ENCODE peak calls at places on chromosomes 5 and 9, in seven cellular contexts. O, C, G, U, M, F and Z are unnamed samples.
A peak's percentile ranks its signal among the peaks of the same experiment; 100 is the strongest.

GRCh38 chr5:154697335-154697734 is 57.8 kb upstream of the LARP1 start:
- DNase-seq in C (peak; percentile 16), U (no peak), O (no peak), G (no peak), M (no peak), F (peak; percentile 27), Z (no peak)

GRCh38 chr5:58105836-58106235 is 354.1 kb downstream of the PLK2 start:
- DNase-seq in U (no peak), O (no peak), C (no peak), F (no peak), G (no peak), M (no peak), Z (no peak)

GRCh38 chr9:93123561-93124283 is 10.3 kb downstream of the NINJ1 start:
- DNase-seq in U (no peak), F (no peak), C (no peak), M (no peak), O (no peak), G (peak; percentile 51), Z (peak; percentile 47)

GRCh38 chr5:90689064-90689463 is 130.5 kb downstream of the ADGRV1 start:
- DNase-seq in M (no peak), G (no peak), O (no peak), C (no peak), U (no peak), F (no peak), Z (no peak)

GRCh38 chr5:137142371-137143243 is 356.5 kb downstream of the SPOCK1 start:
- DNase-seq in C (peak; percentile 94), O (peak; percentile 62), U (no peak), M (no peak), G (no peak), F (peak; percentile 96), Z (no peak)

GRCh38 chr9:14097666-14098065 is 216.3 kb downstream of the NFIB start:
- DNase-seq in G (no peak), C (no peak), O (no peak), M (no peak), F (no peak), U (no peak), Z (no peak)

GRCh38 chr9:121743441-121744001 is 92.1 kb downstream of the DAB2IP start:
- DNase-seq in F (peak; percentile 92), C (peak; percentile 55), U (no peak), O (peak; percentile 87), M (no peak), G (peak; percentile 95), Z (peak; percentile 89)

GRCh38 chr9:133635903-133636531 is at the start of gene DBH:
- DNase-seq in F (no peak), O (no peak), U (no peak), M (no peak), C (no peak), G (peak; percentile 44), Z (no peak)

GRCh38 chr9:5263568-5264218 is 32.5 kb downstream of the INSL4 start:
- DNase-seq in F (peak; percentile 21), U (no peak), M (no peak), O (no peak), G (no peak), C (peak; percentile 45), Z (no peak)

GRCh38 chr5:96753848-96754247 is 53.9 kb downstream of the ERAP1 start:
- DNase-seq in G (no peak), O (no peak), F (no peak), U (no peak), M (no peak), C (no peak), Z (no peak)

GRCh38 chr5:32339198-32339597 is 26.5 kb upstream of the MTMR12 start:
- DNase-seq in M (no peak), O (no peak), U (no peak), F (peak; percentile 31), C (no peak), G (no peak), Z (no peak)

GRCh38 chr5:180130876-180131740 is 59.5 kb upstream of the RNF130 start:
- DNase-seq in U (no peak), C (no peak), M (no peak), O (no peak), G (no peak), F (no peak), Z (peak; percentile 68)

GRCh38 chr9:88177343-88177742 is 39.1 kb upstream of the SPATA31C2 start:
- DNase-seq in O (no peak), M (no peak), U (no peak), F (no peak), C (no peak), G (no peak), Z (no peak)

GRCh38 chr5:115575167-115576070 is 26.9 kb downstream of the TICAM2 start:
- DNase-seq in M (no peak), C (peak; percentile 68), U (no peak), O (no peak), F (peak; percentile 81), G (no peak), Z (no peak)

GRCh38 chr5:54404568-54404967 is 50.9 kb upstream of the HSPB3 start:
- DNase-seq in G (no peak), O (no peak), C (peak; percentile 88), F (no peak), M (no peak), U (no peak), Z (no peak)

GRCh38 chr5:165783024-165783423 is 2277.6 kb downstream of the MAT2B start:
- DNase-seq in O (no peak), G (no peak), M (no peak), U (no peak), C (no peak), F (no peak), Z (no peak)

GRCh38 chr9:134826336-134827246 is 54.0 kb upstream of the FCN2 start:
- DNase-seq in G (peak; percentile 36), U (no peak), C (no peak), M (no peak), O (no peak), F (no peak), Z (no peak)

GRCh38 chr5:8829322-8830029 is 716.4 kb downstream of the SEMA5A start:
- DNase-seq in F (peak; percentile 99), G (no peak), C (peak; percentile 98), U (no peak), M (no peak), O (no peak), Z (no peak)

GRCh38 chr5:108303611-108304010 is 78.3 kb downstream of the FBXL17 start:
- DNase-seq in G (no peak), M (no peak), C (peak; percentile 10), U (no peak), F (no peak), O (no peak), Z (no peak)

GRCh38 chr5:172771439-172772111 is 580 bp upstream of the DUSP1 start:
- DNase-seq in U (no peak), O (no peak), M (no peak), C (peak; percentile 43), F (peak; percentile 65), G (no peak), Z (no peak)

GRCh38 chr5:140402258-140403074 is 833 bp downstream of the ANKHD1 start:
- DNase-seq in G (no peak), F (peak; percentile 66), U (peak; percentile 50), C (peak; percentile 55), M (peak; percentile 35), O (peak; percentile 37), Z (no peak)

GRCh38 chr5:6718161-6718681 is 5.0 kb downstream of the TENT4A start:
- DNase-seq in F (no peak), M (no peak), G (no peak), C (no peak), U (no peak), O (no peak), Z (no peak)

GRCh38 chr5:142587354-142587965 is 98.4 kb downstream of the FGF1 start:
- DNase-seq in C (peak; percentile 52), F (peak; percentile 56), G (no peak), M (no peak), U (no peak), O (no peak), Z (no peak)